ENCODE peak calls at places on chromosomes 1 and 21, in five cellular contexts. Y, M, G, C and H are unnamed samples.

GRCh38 chr1:7558041-7558461 is 213.0 kb upstream of the VAMP3 start:
- DNase-seq in G (no peak), Y (no peak), C (peak), M (no peak), H (no peak)

GRCh38 chr1:160993544-160993943 is 27.4 kb downstream of the F11R start:
- DNase-seq in M (no peak), Y (peak), C (no peak), G (no peak), H (no peak)

GRCh38 chr1:197320991-197321531 is 53.0 kb downstream of the CRB1 start:
- DNase-seq in G (no peak), Y (no peak), C (no peak), M (no peak), H (no peak)

GRCh38 chr1:66176012-66176715 is 357.8 kb upstream of the SGIP1 start:
- DNase-seq in Y (no peak), M (no peak), G (no peak), C (no peak), H (no peak)

GRCh38 chr1:233367057-233367759 is 39.7 kb downstream of the MAP3K21 start:
- DNase-seq in Y (no peak), M (no peak), G (peak), C (no peak), H (no peak)

GRCh38 chr1:84271452-84272273 is 29.8 kb upstream of the SAMD13 start:
- DNase-seq in C (no peak), Y (peak), M (no peak), G (peak), H (peak)

GRCh38 chr1:151760597-151761385 is 2.5 kb downstream of the MRPL9 start:
- DNase-seq in M (no peak), Y (no peak), G (no peak), C (no peak), H (no peak)

GRCh38 chr1:58136502-58136901 is 410.0 kb downstream of the OMA1 start:
- DNase-seq in G (no peak), C (no peak), M (no peak), Y (no peak), H (no peak)

GRCh38 chr21:29762570-29763082 is 177.2 kb downstream of the GRIK1 start:
- DNase-seq in G (no peak), M (no peak), C (no peak), Y (no peak), H (no peak)